ENCODE peak calls at places on chromosomes 4 and X, in eight cellular contexts. Z, Y, E, P, V, R, T and H are unnamed samples.
A peak's percentile ranks its signal among the peaks of the same experiment; 100 is the strongest.

GRCh38 chrX:118495061-118495921 is at the start of gene DOCK11:
- DNase-seq in Z (no peak), Y (peak; percentile 80), E (peak; percentile 72), P (peak; percentile 69), V (peak; percentile 95), R (peak; percentile 69), T (peak; percentile 95), H (no peak)

GRCh38 chr4:152316969-152317368 is 218.9 kb downstream of the FBXW7 start:
- DNase-seq in Z (no peak), Y (no peak), E (no peak), P (peak; percentile 23), V (no peak), R (no peak), T (no peak), H (no peak)

GRCh38 chrX:120301960-120302359 is 9.3 kb downstream of the TMEM255A start:
- DNase-seq in Z (no peak), Y (no peak), E (peak; percentile 44), P (no peak), V (no peak), R (no peak), T (no peak), H (no peak)

GRCh38 chr4:38534344-38534743 is 129.7 kb upstream of the KLF3 start:
- DNase-seq in Z (no peak), Y (no peak), E (no peak), P (no peak), V (no peak), R (no peak), T (no peak), H (no peak)

GRCh38 chrX:39452404-39452803 is 645.4 kb downstream of the BCOR start:
- DNase-seq in Z (no peak), Y (no peak), E (no peak), P (no peak), V (no peak), R (no peak), T (no peak), H (no peak)

GRCh38 chr4:102687982-102688433 is 72.8 kb downstream of the MANBA start:
- DNase-seq in Z (no peak), Y (no peak), E (no peak), P (no peak), V (no peak), R (no peak), T (peak; percentile 49), H (no peak)

GRCh38 chr4:82652062-82652461 is 90.3 kb upstream of the TMEM150C start:
- DNase-seq in Z (no peak), Y (no peak), E (no peak), P (no peak), V (peak; percentile 89), R (no peak), T (no peak), H (peak; percentile 9)

GRCh38 chr4:153489856-153490558 is 23.8 kb downstream of the TMEM131L start:
- DNase-seq in Z (no peak), Y (no peak), E (no peak), P (no peak), V (no peak), R (no peak), T (no peak), H (no peak)

GRCh38 chr4:20194079-20195013 is 57.4 kb upstream of the SLIT2 start:
- DNase-seq in Z (no peak), Y (no peak), E (no peak), P (peak; percentile 56), V (peak; percentile 71), R (no peak), T (no peak), H (peak; percentile 63)

GRCh38 chr4:104879367-104879766 is 267.3 kb upstream of the TET2 start:
- DNase-seq in Z (no peak), Y (no peak), E (peak; percentile 57), P (no peak), V (no peak), R (no peak), T (no peak), H (no peak)

GRCh38 chrX:39891781-39892180 is 206.0 kb downstream of the BCOR start:
- DNase-seq in Z (no peak), Y (no peak), E (peak; percentile 55), P (no peak), V (peak; percentile 9), R (no peak), T (no peak), H (no peak)

GRCh38 chrX:9581771-9582396 is 117.0 kb downstream of the TBL1X start:
- DNase-seq in Z (no peak), Y (no peak), E (no peak), P (no peak), V (no peak), R (no peak), T (no peak), H (no peak)

GRCh38 chrX:138255373-138255772 is 456.1 kb downstream of the FGF13 start:
- DNase-seq in Z (no peak), Y (no peak), E (no peak), P (no peak), V (no peak), R (no peak), T (no peak), H (no peak)

GRCh38 chrX:45233541-45233940 is 32.9 kb upstream of the DIPK2B start:
- DNase-seq in Z (no peak), Y (no peak), E (no peak), P (no peak), V (peak; percentile 2), R (no peak), T (no peak), H (no peak)

GRCh38 chr4:26021417-26022345 is 107.7 kb downstream of the SMIM20 start:
- DNase-seq in Z (no peak), Y (no peak), E (no peak), P (no peak), V (no peak), R (no peak), T (no peak), H (no peak)

GRCh38 chr4:76993787-76994641 is 44.5 kb downstream of the SEPTIN11 start:
- DNase-seq in Z (no peak), Y (no peak), E (peak; percentile 92), P (no peak), V (no peak), R (no peak), T (no peak), H (no peak)

GRCh38 chr4:186554890-186555827 is at the start of gene MTNR1A:
- DNase-seq in Z (no peak), Y (no peak), E (no peak), P (no peak), V (no peak), R (no peak), T (peak; percentile 69), H (no peak)

GRCh38 chrX:45771560-45772340 is 571.1 kb upstream of the DIPK2B start:
- DNase-seq in Z (no peak), Y (no peak), E (peak; percentile 64), P (peak; percentile 36), V (peak; percentile 71), R (peak; percentile 46), T (peak; percentile 86), H (no peak)

DNA sequence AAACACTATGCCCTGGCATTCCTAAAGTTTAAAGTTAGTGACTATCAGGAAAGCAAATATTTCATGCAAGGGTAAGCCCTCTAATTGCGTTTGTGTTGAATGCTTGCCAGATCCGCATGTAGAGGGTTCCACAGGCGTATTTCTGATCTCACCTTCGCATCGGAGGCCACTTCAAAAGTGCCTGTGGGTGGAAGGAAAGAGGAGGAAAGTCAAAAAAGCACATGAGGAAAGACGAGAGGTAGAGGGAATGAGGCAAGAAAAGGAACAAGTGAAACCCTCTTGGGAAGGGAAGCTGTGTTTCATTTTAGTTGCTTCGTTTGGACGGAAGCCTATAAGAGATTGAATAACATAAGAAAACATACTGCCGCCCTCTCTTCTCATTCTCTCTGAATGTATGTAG is 628.8 kb downstream of the SPRY1 start:
- DNase-seq in Z (no peak), Y (no peak), E (no peak), P (no peak), V (no peak), R (no peak), T (no peak), H (no peak)
- H3K4me3 ChIP-seq in Z (no peak overlapping the region), Y (no peak overlapping the region), E (no peak overlapping the region), P (no peak overlapping the region), V (no peak overlapping the region), R (no peak overlapping the region), T (no peak overlapping the region), H (no peak overlapping the region)

DNA sequence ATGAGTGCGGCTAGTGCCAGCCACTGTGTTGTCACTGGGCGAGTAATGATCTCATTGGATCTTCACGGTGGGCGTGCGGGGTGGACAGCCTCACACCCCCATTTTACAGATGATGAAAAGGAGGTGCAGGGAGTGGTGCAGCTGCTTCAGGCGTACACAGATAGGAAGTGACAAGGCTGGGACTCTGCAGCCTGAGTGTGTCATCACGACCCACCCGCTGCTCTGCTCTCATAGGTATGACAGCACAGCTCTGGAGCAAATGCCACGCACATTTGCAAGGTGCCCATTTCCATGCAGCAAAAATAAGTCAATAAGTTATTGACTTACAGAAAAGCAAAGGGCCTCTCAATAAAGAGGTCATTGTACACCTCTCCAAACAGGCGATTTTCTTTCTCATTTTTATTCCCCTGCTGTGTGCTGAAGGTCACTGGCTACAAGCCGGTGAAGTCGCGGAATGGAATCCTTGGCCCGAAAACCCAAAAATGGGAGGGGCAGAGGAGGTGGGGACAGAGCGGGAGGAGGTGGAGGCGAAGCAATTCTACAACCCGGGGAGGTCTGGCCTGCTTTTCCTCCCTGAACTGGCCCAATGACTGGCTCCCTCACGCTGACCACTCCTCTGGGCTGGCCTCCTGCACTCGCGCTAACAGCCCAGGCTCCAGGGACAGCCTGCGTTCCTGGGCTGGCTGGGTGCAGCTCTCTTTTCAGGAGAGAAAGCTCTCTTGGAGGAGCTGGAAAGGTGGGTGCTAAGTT is at the start of gene SOD3:
- DNase-seq in Z (no peak), Y (peak; percentile 81), E (no peak), P (peak; percentile 74), V (no peak), R (no peak), T (peak; percentile 75), H (no peak)
- H3K4me3 ChIP-seq in Z (no peak within 1 kb of the TSS), Y (peak within 1 kb of the TSS; percentile 55), E (no peak within 1 kb of the TSS), P (peak within 1 kb of the TSS; percentile 52), V (no peak within 1 kb of the TSS), R (no peak within 1 kb of the TSS), T (peak within 1 kb of the TSS; percentile 40), H (peak within 1 kb of the TSS; percentile 39)

GRCh38 chrX:37686979-37687378 is 1.4 kb downstream of the XK start:
- DNase-seq in Z (no peak), Y (no peak), E (no peak), P (no peak), V (peak; percentile 14), R (no peak), T (no peak), H (no peak)
- H3K4me3 ChIP-seq in Z (no peak overlapping the region), Y (peak overlapping the region; percentile 67), E (no peak overlapping the region), P (no peak overlapping the region), V (peak overlapping the region; percentile 82), R (no peak overlapping the region), T (no peak overlapping the region), H (no peak overlapping the region)

GRCh38 chrX:67523932-67524331 is 19.9 kb upstream of the AR start:
- DNase-seq in Z (no peak), Y (no peak), E (no peak), P (no peak), V (no peak), R (no peak), T (no peak), H (no peak)

GRCh38 chrX:67524428-67524827 is 19.4 kb upstream of the AR start:
- DNase-seq in Z (no peak), Y (no peak), E (no peak), P (no peak), V (no peak), R (no peak), T (no peak), H (no peak)

GRCh38 chrX:67524950-67525691 is 18.7 kb upstream of the AR start:
- DNase-seq in Z (no peak), Y (no peak), E (no peak), P (no peak), V (no peak), R (no peak), T (no peak), H (no peak)

GRCh38 chrX:67520671-67521070 is 23.1 kb upstream of the AR start:
- DNase-seq in Z (no peak), Y (no peak), E (no peak), P (no peak), V (no peak), R (no peak), T (no peak), H (no peak)

GRCh38 chrX:67523002-67523711 is 20.7 kb upstream of the AR start:
- DNase-seq in Z (no peak), Y (no peak), E (peak; percentile 31), P (no peak), V (no peak), R (no peak), T (no peak), H (no peak)
- H3K4me3 ChIP-seq in Z (no peak overlapping the region), Y (no peak overlapping the region), E (no peak overlapping the region), P (no peak overlapping the region), V (no peak overlapping the region), R (no peak overlapping the region), T (no peak overlapping the region), H (no peak overlapping the region)